ENCODE peak calls at places on chromosomes 16 and 17, in five cellular contexts. R, I, H, F and B are unnamed samples.

GRCh38 chr17:49515196-49515770 is 20.2 kb downstream of the NGFR start:
- DNase-seq in H (peak), F (peak), I (no peak), R (no peak), B (peak)

GRCh38 chr16:80347900-80348299 is 192.9 kb upstream of the DYNLRB2 start:
- DNase-seq in F (peak), R (no peak), I (no peak), H (no peak), B (peak)

GRCh38 chr17:61276806-61277205 is 122.8 kb upstream of the TBX2 start:
- DNase-seq in H (no peak), F (no peak), I (no peak), R (no peak), B (no peak)

GRCh38 chr17:12996357-12996756 is 21.5 kb downstream of the ELAC2 start:
- DNase-seq in H (no peak), R (no peak), F (no peak), I (no peak), B (no peak)

GRCh38 chr16:85173981-85174751 is 61.9 kb upstream of the CIBAR2 start:
- DNase-seq in R (no peak), H (peak), F (peak), I (no peak), B (peak)

GRCh38 chr16:83581082-83581481 is 226.7 kb upstream of the HSBP1 start:
- DNase-seq in I (no peak), F (no peak), H (no peak), R (no peak), B (no peak)

GRCh38 chr16:78444-79145 is 570 bp downstream of the MPG start:
- DNase-seq in I (no peak), H (no peak), R (no peak), F (peak), B (peak)

GRCh38 chr17:21113706-21114105 is 13.1 kb upstream of the DHRS7B start:
- DNase-seq in I (no peak), R (peak), H (no peak), F (no peak), B (no peak)

GRCh38 chr17:47707056-47707791 is 13.3 kb downstream of the TBKBP1 start:
- DNase-seq in F (no peak), I (no peak), R (no peak), H (no peak), B (no peak)

GRCh38 chr17:78197147-78197830 is 10.1 kb downstream of the AFMID start:
- DNase-seq in I (no peak), R (no peak), F (no peak), H (no peak), B (no peak)